ENCODE peak calls at places on chromosome 17, in nine cellular contexts. O is esophagus muscularis mucosa, Q is suprapubic skin, N is IMR-90, W is body of pancreas, S is ovary, U is spleen, H is stomach, A is prostate gland. P is an unnamed sample.
A peak's percentile ranks its signal among the peaks of the same experiment; 100 is the strongest.

GRCh38 chr17:6610011-6610410 is 30.5 kb downstream of the KIAA0753 start:
- DNase-seq in O (no peak), Q (no peak), N (peak; percentile 11), W (no peak), S (no peak), U (no peak), H (no peak), A (no peak), P (no peak)

GRCh38 chr17:63740464-63741181 is 976 bp downstream of the STRADA start:
- DNase-seq in O (no peak), Q (no peak), N (peak; percentile 6), W (no peak), S (no peak), U (no peak), H (no peak), A (peak; percentile 27), P (no peak)

GRCh38 chr17:19317359-19318095 is 45.0 kb downstream of the B9D1 start:
- DNase-seq in O (no peak), Q (peak; percentile 78), N (peak; percentile 80), W (peak; percentile 48), S (peak; percentile 90), U (peak; percentile 89), H (peak; percentile 36), A (no peak), P (peak; percentile 72)

GRCh38 chr17:13079010-13079409 is 61.2 kb upstream of the ELAC2 start:
- DNase-seq in O (no peak), Q (no peak), N (no peak), W (peak; percentile 11), S (no peak), U (no peak), H (no peak), A (no peak), P (no peak)

GRCh38 chr17:57861000-57861736 is 11.3 kb upstream of the MRPS23 start:
- DNase-seq in O (peak; percentile 94), Q (no peak), N (peak; percentile 60), W (peak; percentile 69), S (no peak), U (peak; percentile 91), H (peak; percentile 84), A (peak; percentile 76), P (no peak)

GRCh38 chr17:8818047-8818446 is 18.9 kb upstream of the MFSD6L start:
- DNase-seq in O (peak; percentile 64), Q (peak; percentile 26), N (no peak), W (no peak), S (no peak), U (no peak), H (no peak), A (no peak), P (no peak)

GRCh38 chr17:6639651-6640535 is 618 bp downstream of the KIAA0753 start:
- DNase-seq in O (no peak), Q (no peak), N (peak; percentile 38), W (no peak), S (peak; percentile 52), U (peak; percentile 89), H (no peak), A (no peak), P (no peak)

GRCh38 chr17:19739241-19740201 is 8.6 kb downstream of the ALDH3A1 start:
- DNase-seq in O (no peak), Q (no peak), N (no peak), W (no peak), S (no peak), U (no peak), H (no peak), A (no peak), P (no peak)

GRCh38 chr17:29847527-29847931 is 82.5 kb downstream of the SSH2 start:
- DNase-seq in O (no peak), Q (no peak), N (no peak), W (no peak), S (no peak), U (no peak), H (no peak), A (no peak), P (no peak)

GRCh38 chr17:68054296-68054900 is 18.9 kb downstream of the KPNA2 start:
- DNase-seq in O (no peak), Q (peak; percentile 64), N (peak; percentile 84), W (no peak), S (no peak), U (no peak), H (peak; percentile 32), A (no peak), P (no peak)

GRCh38 chr17:7186241-7186640 is 7.1 kb upstream of the ASGR1 start:
- DNase-seq in O (no peak), Q (no peak), N (no peak), W (no peak), S (no peak), U (no peak), H (no peak), A (no peak), P (no peak)

GRCh38 chr17:60165223-60165622 is 15.4 kb downstream of the CA4 start:
- DNase-seq in O (no peak), Q (no peak), N (no peak), W (no peak), S (no peak), U (no peak), H (no peak), A (no peak), P (no peak)

GRCh38 chr17:20988001-20988641 is 54.7 kb downstream of the USP22 start:
- DNase-seq in O (no peak), Q (no peak), N (no peak), W (no peak), S (no peak), U (no peak), H (no peak), A (no peak), P (no peak)

GRCh38 chr17:7340179-7340578 is 3.9 kb downstream of the ACAP1 start:
- DNase-seq in O (no peak), Q (no peak), N (peak; percentile 16), W (no peak), S (no peak), U (no peak), H (no peak), A (no peak), P (no peak)

GRCh38 chr17:7321466-7321865 is 6.3 kb upstream of the GPS2 start:
- DNase-seq in O (no peak), Q (no peak), N (no peak), W (no peak), S (no peak), U (no peak), H (no peak), A (no peak), P (no peak)

GRCh38 chr17:6679241-6679640 is 27.7 kb downstream of the C17orf100 start:
- DNase-seq in O (no peak), Q (no peak), N (no peak), W (no peak), S (no peak), U (no peak), H (no peak), A (no peak), P (no peak)

GRCh38 chr17:14281530-14281929 is 19.4 kb upstream of the HS3ST3B1 start:
- DNase-seq in O (peak; percentile 39), Q (no peak), N (no peak), W (no peak), S (no peak), U (no peak), H (no peak), A (no peak), P (no peak)

GRCh38 chr17:14276535-14277250 is 24.2 kb upstream of the HS3ST3B1 start:
- DNase-seq in O (peak; percentile 85), Q (no peak), N (no peak), W (no peak), S (no peak), U (no peak), H (no peak), A (no peak), P (no peak)
- H3K4me1 ChIP-seq in O (no peaks in the 10 kb centered on the region), Q (no peaks in the 10 kb centered on the region), N (no peaks in the 10 kb centered on the region), W (no peaks in the 10 kb centered on the region), S (no peaks in the 10 kb centered on the region), U (no peaks in the 10 kb centered on the region), H (no peaks in the 10 kb centered on the region), A (no peaks in the 10 kb centered on the region), P (no peaks in the 10 kb centered on the region)

GRCh38 chr17:42584880-42585279 is 7.4 kb upstream of the PSMC3IP start:
- DNase-seq in O (no peak), Q (no peak), N (no peak), W (no peak), S (no peak), U (no peak), H (no peak), A (no peak), P (no peak)

GRCh38 chr17:42581744-42582270 is 4.3 kb upstream of the PSMC3IP start:
- DNase-seq in O (no peak), Q (no peak), N (no peak), W (no peak), S (no peak), U (no peak), H (no peak), A (no peak), P (no peak)

GRCh38 chr17:42585353-42585752 is 7.8 kb upstream of the PSMC3IP start:
- DNase-seq in O (no peak), Q (no peak), N (no peak), W (no peak), S (no peak), U (no peak), H (no peak), A (no peak), P (no peak)

GRCh38 chr17:42591411-42591810 is 13.9 kb upstream of the PSMC3IP start:
- DNase-seq in O (no peak), Q (no peak), N (no peak), W (no peak), S (no peak), U (no peak), H (no peak), A (no peak), P (no peak)

GRCh38 chr17:42586514-42587230 is 9.1 kb upstream of the PSMC3IP start:
- DNase-seq in O (no peak), Q (no peak), N (no peak), W (no peak), S (no peak), U (no peak), H (no peak), A (peak; percentile 77), P (no peak)
- H3K4me3 ChIP-seq in O (no peak overlapping the region), Q (no peak overlapping the region), N (no peak overlapping the region), W (no peak overlapping the region), S (no peak overlapping the region), U (no peak overlapping the region), H (no peak overlapping the region), A (no peak overlapping the region), P (no peak overlapping the region)

GRCh38 chr17:38719284-38719942 is 10.7 kb upstream of the CISD3 start:
- DNase-seq in O (no peak), Q (no peak), N (no peak), W (no peak), S (no peak), U (no peak), H (no peak), A (no peak), P (no peak)
- TF ChIP-seq POLR2A in O (no peak), Q (no peak), N (no peak), W (no peak), S (no peak), U (no peak), H (no peak), A (no peak), P (no peak)

GRCh38 chr17:76504117-76504516 is 2.9 kb upstream of the RHBDF2 start:
- DNase-seq in O (no peak), Q (no peak), N (no peak), W (no peak), S (no peak), U (no peak), H (no peak), A (no peak), P (no peak)
- H3K4me1 ChIP-seq in O (peaks cover 36% of the 10 kb centered on the region), Q (peaks cover 33% of the 10 kb centered on the region), N (peaks cover 13% of the 10 kb centered on the region), W (peaks cover 41% of the 10 kb centered on the region), S (peaks cover 12% of the 10 kb centered on the region), U (peaks cover 14% of the 10 kb centered on the region), H (peaks cover 38% of the 10 kb centered on the region), A (no peaks in the 10 kb centered on the region), P (peaks cover 15% of the 10 kb centered on the region)

GRCh38 chr17:41060052-41060604 is at the start of gene KRTAP2-3:
- DNase-seq in O (no peak), Q (no peak), N (peak; percentile 97), W (no peak), S (no peak), U (no peak), H (no peak), A (no peak), P (no peak)
- H3K4me3 ChIP-seq in O (no peak within 1 kb of the TSS), Q (no peak within 1 kb of the TSS), N (no peak within 1 kb of the TSS), W (no peak within 1 kb of the TSS), S (no peak within 1 kb of the TSS), U (no peak within 1 kb of the TSS), H (no peak within 1 kb of the TSS), A (no peak within 1 kb of the TSS), P (no peak within 1 kb of the TSS)